ENCODE peak calls at places on chromosomes 5 and 9, in eight cellular contexts. T, Q, B, Y, X, A, Z and N are unnamed samples.

GRCh38 chr9:79812507-79813261 is 240.9 kb downstream of the TLE4 start:
- DNase-seq in T (no peak), Q (no peak), B (no peak), Y (no peak), X (no peak), A (no peak), Z (no peak), N (peak; percentile 37)

GRCh38 chr5:169162407-169162806 is 138.5 kb downstream of the SLIT3 start:
- DNase-seq in T (no peak), Q (peak; percentile 69), B (no peak), Y (no peak), X (no peak), A (peak; percentile 60), Z (no peak), N (no peak)

GRCh38 chr9:84375954-84376353 is 35.4 kb upstream of the SLC28A3 start:
- DNase-seq in T (no peak), Q (no peak), B (no peak), Y (no peak), X (no peak), A (no peak), Z (no peak), N (no peak)

GRCh38 chr9:78786794-78787193 is 489.9 kb downstream of the PSAT1 start:
- DNase-seq in T (no peak), Q (peak; percentile 33), B (peak; percentile 1), Y (no peak), X (no peak), A (peak; percentile 10), Z (no peak), N (no peak)

GRCh38 chr9:106864533-106865143 is 1.7 kb downstream of the ZNF462 start:
- DNase-seq in T (no peak), Q (peak; percentile 36), B (peak; percentile 60), Y (no peak), X (no peak), A (peak; percentile 71), Z (no peak), N (no peak)

GRCh38 chr5:173494446-173494845 is 122.0 kb downstream of the BOD1 start:
- DNase-seq in T (no peak), Q (no peak), B (no peak), Y (no peak), X (no peak), A (no peak), Z (no peak), N (no peak)

GRCh38 chr5:120958877-120959485 is 494.9 kb downstream of the PRR16 start:
- DNase-seq in T (no peak), Q (no peak), B (no peak), Y (no peak), X (no peak), A (no peak), Z (no peak), N (no peak)

GRCh38 chr9:5783982-5784381 is 48.9 kb downstream of the ERMP1 start:
- DNase-seq in T (no peak), Q (peak; percentile 12), B (peak; percentile 59), Y (no peak), X (no peak), A (no peak), Z (peak; percentile 41), N (no peak)

GRCh38 chr5:138936-139335 is 47.0 kb downstream of the PLEKHG4B start:
- DNase-seq in T (no peak), Q (no peak), B (no peak), Y (no peak), X (no peak), A (no peak), Z (no peak), N (no peak)

GRCh38 chr5:95617057-95617456 is 2.8 kb upstream of the GPR150 start:
- DNase-seq in T (no peak), Q (no peak), B (no peak), Y (no peak), X (no peak), A (peak; percentile 97), Z (no peak), N (no peak)

GRCh38 chr5:178207183-178207916 is 3.0 kb downstream of the HNRNPAB start:
- DNase-seq in T (no peak), Q (peak; percentile 85), B (peak; percentile 52), Y (no peak), X (no peak), A (peak; percentile 75), Z (peak; percentile 32), N (no peak)

GRCh38 chr9:134981829-134982228 is 64.1 kb upstream of the FCN1 start:
- DNase-seq in T (no peak), Q (no peak), B (no peak), Y (no peak), X (no peak), A (no peak), Z (no peak), N (no peak)

GRCh38 chr9:15329539-15330109 is 22.6 kb upstream of the TTC39B start:
- DNase-seq in T (no peak), Q (no peak), B (no peak), Y (no peak), X (no peak), A (no peak), Z (peak; percentile 32), N (no peak)

GRCh38 chr9:100554935-100555401 is 22.9 kb upstream of the CAVIN4 start:
- DNase-seq in T (no peak), Q (no peak), B (peak; percentile 45), Y (no peak), X (no peak), A (peak; percentile 46), Z (no peak), N (no peak)

GRCh38 chr5:57366744-57367143 is 115.9 kb downstream of the ACTBL2 start:
- DNase-seq in T (no peak), Q (peak; percentile 86), B (no peak), Y (peak; percentile 95), X (no peak), A (peak; percentile 67), Z (peak; percentile 77), N (no peak)

GRCh38 chr5:174935854-174936474 is 211.6 kb downstream of the MSX2 start:
- DNase-seq in T (peak; percentile 68), Q (peak; percentile 61), B (peak; percentile 68), Y (peak; percentile 51), X (peak; percentile 57), A (peak; percentile 12), Z (peak; percentile 37), N (peak; percentile 53)

GRCh38 chr5:124741711-124742496 is 4.5 kb downstream of the ZNF608 start:
- DNase-seq in T (no peak), Q (peak; percentile 84), B (peak; percentile 92), Y (peak; percentile 75), X (no peak), A (peak; percentile 93), Z (no peak), N (no peak)

DNA sequence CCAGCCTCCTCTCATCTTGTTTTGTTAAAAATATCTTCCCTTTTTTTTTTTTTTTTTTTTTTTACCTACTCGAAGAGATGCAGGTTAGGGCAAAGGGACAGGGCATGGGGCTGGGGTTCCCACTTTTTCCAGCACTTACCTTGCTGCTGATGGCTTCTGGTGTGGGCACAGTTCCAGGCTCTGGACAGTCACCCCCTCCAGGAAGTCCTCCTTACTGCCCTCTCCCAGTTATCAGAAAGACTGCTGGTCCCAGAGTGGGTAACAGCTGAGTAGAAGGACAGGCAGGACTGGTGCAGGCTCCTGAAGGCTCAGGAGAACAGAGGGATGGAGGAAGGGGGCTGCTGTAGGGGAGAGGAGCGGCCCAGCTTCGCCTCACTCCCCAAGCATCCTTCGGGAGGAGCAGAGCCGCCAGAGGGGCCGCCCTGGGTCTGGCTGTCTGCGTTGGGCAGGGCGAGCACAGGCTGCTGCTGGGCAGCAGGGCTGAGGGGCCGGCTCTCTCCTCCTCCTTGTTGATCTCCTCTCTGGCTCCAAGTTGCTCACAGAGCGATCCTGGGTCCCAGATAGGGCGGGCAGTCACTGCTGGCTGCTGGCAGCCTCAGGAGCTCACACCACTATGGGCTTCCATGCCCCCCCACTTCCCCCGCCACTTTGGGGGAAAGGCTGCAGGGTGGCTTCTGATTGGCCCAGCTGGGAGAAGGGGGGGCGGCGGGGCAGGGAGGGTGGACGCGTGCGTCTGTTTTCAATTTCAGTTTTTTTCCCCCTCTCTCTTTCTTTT is at the start of gene PDGFRB:
- DNase-seq in T (peak; percentile 60), Q (no peak), B (peak; percentile 94), Y (no peak), X (no peak), A (no peak), Z (no peak), N (peak; percentile 81)
- H3K4me2 ChIP-seq in T (peak within 1 kb of the TSS; percentile 19), Q (no peak within 1 kb of the TSS), B (peak within 1 kb of the TSS; percentile 92), Y (no peak within 1 kb of the TSS), X (peak within 1 kb of the TSS; percentile 73), A (peak within 1 kb of the TSS; percentile 68), Z (peak within 1 kb of the TSS; percentile 33), N (peak within 1 kb of the TSS; percentile 62)

GRCh38 chr5:72920690-72921089 is 35.2 kb upstream of the FCHO2 start:
- DNase-seq in T (no peak), Q (peak; percentile 68), B (peak; percentile 58), Y (peak; percentile 26), X (no peak), A (peak; percentile 26), Z (no peak), N (no peak)
- TF ChIP-seq CTCF in T (peak; percentile 74), Q (peak; percentile 73), B (no peak), Y (peak; percentile 70), X (no peak), A (peak; percentile 48), Z (peak; percentile 45), N (peak; percentile 52)

GRCh38 chr5:1874820-1875219 is 7.9 kb downstream of the IRX4 start:
- DNase-seq in T (no peak), Q (no peak), B (no peak), Y (no peak), X (no peak), A (no peak), Z (no peak), N (no peak)

GRCh38 chr5:1875843-1876671 is 6.7 kb downstream of the IRX4 start:
- DNase-seq in T (no peak), Q (no peak), B (no peak), Y (no peak), X (no peak), A (no peak), Z (no peak), N (no peak)

GRCh38 chr5:1874348-1874747 is 8.4 kb downstream of the IRX4 start:
- DNase-seq in T (no peak), Q (no peak), B (no peak), Y (no peak), X (no peak), A (no peak), Z (no peak), N (no peak)

GRCh38 chr5:1876708-1877433 is 5.9 kb downstream of the IRX4 start:
- DNase-seq in T (no peak), Q (no peak), B (no peak), Y (no peak), X (no peak), A (no peak), Z (no peak), N (no peak)

GRCh38 chr5:1875481-1875842 is 7.3 kb downstream of the IRX4 start:
- DNase-seq in T (no peak), Q (no peak), B (no peak), Y (no peak), X (no peak), A (no peak), Z (no peak), N (no peak)
- TF ChIP-seq EZH2 in T (no peak), Q (no peak), B (peak; percentile 70), Y (no peak), X (peak; percentile 80), A (no peak), Z (no peak), N (no peak)

DNA sequence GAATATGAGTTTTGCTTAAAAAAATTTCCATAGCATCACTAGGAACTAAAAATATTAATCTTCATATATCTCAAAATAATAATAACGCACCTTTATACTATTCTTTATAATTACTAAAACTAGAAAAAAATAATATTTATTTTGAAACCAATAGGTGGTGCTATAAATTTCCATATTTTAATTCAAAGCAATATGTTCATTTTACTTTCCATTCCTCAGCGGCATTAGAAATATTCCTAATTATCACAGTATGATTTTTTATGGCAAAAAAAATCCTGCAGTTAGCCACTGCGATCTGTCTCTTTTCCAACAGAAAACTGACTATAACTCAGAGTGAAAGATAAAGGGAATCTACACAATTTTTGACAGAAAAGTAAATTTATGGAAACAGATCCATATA is 167.4 kb upstream of the MPDZ start:
- DNase-seq in T (no peak), Q (no peak), B (peak; percentile 35), Y (no peak), X (no peak), A (no peak), Z (no peak), N (no peak)
- H3K4me2 ChIP-seq in T (no peak overlapping the region), Q (peak overlapping the region; percentile 36), B (no peak overlapping the region), Y (no peak overlapping the region), X (no peak overlapping the region), A (peak overlapping the region; percentile 22), Z (no peak overlapping the region), N (no peak overlapping the region)